ENCODE peak calls at places on chromosomes 1 and 21, in four cellular contexts. Q is heart left ventricle, W is cardiac muscle cell, A is tibial nerve. C is an unnamed sample. For H3K4me1, the result is how much of the 10 kb centered on the place peaks cover.

GRCh38 chr1:2322593-2323295 is 68.6 kb downstream of the MORN1 start:
- DNase-seq in Q (no peak), W (no peak), A (no peak), C (no peak)

GRCh38 chr1:212738330-212738729 is 38.7 kb upstream of the BATF3 start:
- DNase-seq in Q (no peak), W (no peak), A (no peak), C (no peak)

GRCh38 chr1:218942421-218942820 is 231.3 kb upstream of the LYPLAL1 start:
- DNase-seq in Q (no peak), W (no peak), A (no peak), C (no peak)

GRCh38 chr1:92188436-92189255 is 29.1 kb upstream of the C1orf146 start:
- DNase-seq in Q (no peak), W (no peak), A (no peak), C (no peak)

GRCh38 chr1:27928216-27928954 is 6.4 kb upstream of the SMPDL3B start:
- DNase-seq in Q (no peak), W (no peak), A (no peak), C (no peak)

GRCh38 chr1:224528900-224529299 is 87.2 kb upstream of the CNIH3 start:
- DNase-seq in Q (no peak), W (no peak), A (no peak), C (no peak)

GRCh38 chr1:11880911-11881748 is 22.4 kb upstream of the NPPB start:
- DNase-seq in Q (peak), W (peak), A (no peak), C (no peak)

GRCh38 chr21:44817914-44818635 is at the start of gene SUMO3:
- DNase-seq in Q (peak), W (peak), A (peak), C (no peak)

GRCh38 chr1:43000271-43000670 is 41.6 kb upstream of the SLC2A1 start:
- DNase-seq in Q (no peak), W (no peak), A (no peak), C (no peak)

GRCh38 chr1:19156676-19157075 is 53.4 kb downstream of the UBR4 start:
- DNase-seq in Q (no peak), W (no peak), A (no peak), C (no peak)

GRCh38 chr1:64183380-64183984 is 19.9 kb upstream of the UBE2U start:
- DNase-seq in Q (no peak), W (no peak), A (no peak), C (no peak)

GRCh38 chr1:235023197-235024044 is 105.2 kb downstream of the TOMM20 start:
- DNase-seq in Q (no peak), W (no peak), A (no peak), C (no peak)

GRCh38 chr1:205748398-205749093 is 1.4 kb downstream of the NUCKS1 start:
- DNase-seq in Q (no peak), W (peak), A (no peak), C (no peak)

GRCh38 chr1:147808025-147808424 is 47.6 kb upstream of the GJA5 start:
- DNase-seq in Q (no peak), W (no peak), A (no peak), C (no peak)

GRCh38 chr1:117059334-117059677 is 820 bp upstream of the TTF2 start:
- DNase-seq in Q (no peak), W (no peak), A (no peak), C (no peak)

GRCh38 chr1:32496127-32496526 is 31.3 kb downstream of the ZBTB8B start:
- DNase-seq in Q (no peak), W (no peak), A (no peak), C (no peak)

GRCh38 chr1:234965128-234965527 is 163.5 kb downstream of the TOMM20 start:
- DNase-seq in Q (no peak), W (no peak), A (no peak), C (no peak)

GRCh38 chr1:10679521-10680220 is 116.8 kb downstream of the CASZ1 start:
- DNase-seq in Q (no peak), W (peak), A (no peak), C (no peak)

GRCh38 chr1:185595835-185596667 is 138.1 kb upstream of the HMCN1 start:
- DNase-seq in Q (no peak), W (peak), A (no peak), C (no peak)

GRCh38 chr1:228181105-228181504 is 15.5 kb downstream of the IBA57 start:
- DNase-seq in Q (no peak), W (no peak), A (no peak), C (no peak)

GRCh38 chr1:200226268-200226968 is 183.4 kb downstream of the ZNF281 start:
- DNase-seq in Q (no peak), W (no peak), A (no peak), C (no peak)

GRCh38 chr1:30130106-30130505 is 593.3 kb downstream of the MATN1 start:
- DNase-seq in Q (no peak), W (no peak), A (no peak), C (no peak)

GRCh38 chr1:172870901-172871606 is 179.7 kb downstream of the TNFSF18 start:
- DNase-seq in Q (no peak), W (no peak), A (no peak), C (no peak)

GRCh38 chr1:247113094-247113497 is 8.9 kb upstream of the ZNF669 start:
- DNase-seq in Q (no peak), W (no peak), A (no peak), C (no peak)

GRCh38 chr21:34702341-34702807 is 33.6 kb downstream of the CLIC6 start:
- DNase-seq in Q (no peak), W (no peak), A (no peak), C (peak)

GRCh38 chr1:70003509-70003908 is 201.9 kb downstream of the LRRC40 start:
- DNase-seq in Q (no peak), W (no peak), A (no peak), C (no peak)

GRCh38 chr1:100430368-100430767 is 78.1 kb downstream of the CDC14A start:
- DNase-seq in Q (no peak), W (no peak), A (no peak), C (no peak)

GRCh38 chr1:8562222-8562621 is 244.3 kb downstream of the SLC45A1 start:
- DNase-seq in Q (no peak), W (no peak), A (no peak), C (no peak)

GRCh38 chr1:187847531-187847930 is 1018.8 kb downstream of the PLA2G4A start:
- DNase-seq in Q (no peak), W (no peak), A (no peak), C (no peak)

GRCh38 chr1:92315766-92316413 is 17.0 kb downstream of the RPAP2 start:
- DNase-seq in Q (no peak), W (no peak), A (no peak), C (no peak)

GRCh38 chr1:209655832-209656231 is 3.6 kb upstream of the LAMB3 start:
- DNase-seq in Q (no peak), W (no peak), A (no peak), C (no peak)

GRCh38 chr21:42120904-42121535 is 49.9 kb downstream of the UMODL1 start:
- DNase-seq in Q (no peak), W (no peak), A (no peak), C (no peak)

GRCh38 chr1:109802136-109802900 is 38.6 kb upstream of the EPS8L3 start:
- DNase-seq in Q (no peak), W (no peak), A (no peak), C (no peak)

DNA sequence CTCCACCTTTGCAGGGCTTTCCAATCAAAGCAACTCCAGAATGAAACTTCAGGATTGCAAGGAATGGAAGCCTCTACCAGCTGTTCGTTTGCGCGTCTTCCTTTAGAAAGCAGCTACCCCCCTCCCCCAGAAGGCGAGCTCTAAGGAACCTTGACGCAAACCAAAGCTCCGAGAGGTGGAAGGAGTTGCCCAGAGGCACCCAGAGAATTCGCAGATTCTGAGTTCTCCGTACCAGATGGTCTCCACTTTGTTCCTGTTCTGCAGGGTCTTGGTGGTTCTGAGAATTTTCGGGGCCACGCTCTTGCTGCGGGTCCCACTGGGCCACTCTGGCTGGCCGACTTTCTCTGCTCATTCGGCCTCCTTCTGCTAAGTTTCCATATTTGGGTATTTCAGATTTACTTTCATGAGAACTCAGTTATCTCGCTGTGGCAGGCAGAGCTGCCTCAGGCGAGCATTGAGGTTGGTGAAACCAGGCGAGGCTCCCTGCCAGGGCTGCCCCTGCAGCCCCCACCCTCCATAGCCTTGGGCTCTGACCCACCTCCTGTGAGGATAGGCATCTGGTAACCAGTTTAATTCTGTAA is 798 bp downstream of the TRAF5 start:
- DNase-seq in Q (no peak), W (peak), A (no peak), C (no peak)
- TF ChIP-seq CTCF in Q (no peak), W (no peak), A (no peak), C (no peak)

DNA sequence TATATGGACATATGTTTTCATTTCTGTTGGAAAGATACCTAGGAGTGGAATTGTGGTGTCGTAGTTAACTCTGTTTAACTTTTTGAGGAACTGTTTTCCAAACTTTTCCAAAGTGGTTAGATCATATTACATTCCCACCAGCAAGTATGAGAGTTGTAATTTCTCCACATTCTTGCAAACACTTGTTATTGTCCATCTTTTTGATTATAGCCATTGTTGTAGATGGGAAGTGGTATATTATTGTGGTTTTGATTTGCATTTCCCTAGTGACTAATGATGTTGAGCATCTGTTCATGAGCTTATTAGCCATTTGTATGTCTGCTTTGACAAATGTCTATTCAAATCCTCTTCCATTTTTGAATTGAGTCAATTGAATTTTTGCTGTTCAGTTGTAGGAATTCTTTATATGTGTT is 19.8 kb downstream of the CAMTA1 start:
- DNase-seq in Q (no peak), W (no peak), A (no peak), C (no peak)
- H3K4me1 ChIP-seq in Q (under half), W (half or more), A (under half), C (half or more)

GRCh38 chr1:160061376-160062100 is 8.4 kb downstream of the KCNJ10 start:
- DNase-seq in Q (no peak), W (peak), A (no peak), C (no peak)
- TF ChIP-seq CTCF in Q (no peak), W (no peak), A (no peak), C (no peak)

GRCh38 chr1:36741066-36741465 is 258.4 kb upstream of the CSF3R start:
- DNase-seq in Q (no peak), W (no peak), A (no peak), C (no peak)
- H3K4me1 ChIP-seq in Q (under half), W (under half), A (under half), C (under half)

GRCh38 chr1:165290143-165290542 is 66.4 kb downstream of the LMX1A start:
- DNase-seq in Q (no peak), W (no peak), A (no peak), C (no peak)
- TF ChIP-seq CTCF in Q (no peak), W (peak), A (no peak), C (no peak)

DNA sequence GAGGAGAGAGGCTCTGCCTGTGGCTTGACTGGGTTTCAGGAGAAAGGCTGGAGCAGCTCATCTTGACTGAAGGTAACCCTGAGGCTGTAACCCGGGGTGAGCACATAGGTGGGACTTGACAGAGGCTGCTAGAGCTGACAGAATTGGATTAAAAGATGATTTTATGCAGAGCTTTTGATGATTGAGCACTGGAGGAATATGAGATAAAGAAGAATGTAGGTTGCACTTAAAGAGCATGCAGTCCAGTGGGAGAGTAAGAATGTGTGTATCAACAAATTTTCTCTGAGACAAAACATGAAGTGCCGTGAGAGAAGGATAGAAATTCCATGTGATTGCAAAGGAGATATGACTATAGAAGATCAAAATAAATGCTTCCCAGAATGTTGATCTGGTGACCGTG is 17.4 kb downstream of the LAMC1 start:
- DNase-seq in Q (no peak), W (no peak), A (no peak), C (no peak)
- H3K4me1 ChIP-seq in Q (under half), W (under half), A (under half), C (under half)

DNA sequence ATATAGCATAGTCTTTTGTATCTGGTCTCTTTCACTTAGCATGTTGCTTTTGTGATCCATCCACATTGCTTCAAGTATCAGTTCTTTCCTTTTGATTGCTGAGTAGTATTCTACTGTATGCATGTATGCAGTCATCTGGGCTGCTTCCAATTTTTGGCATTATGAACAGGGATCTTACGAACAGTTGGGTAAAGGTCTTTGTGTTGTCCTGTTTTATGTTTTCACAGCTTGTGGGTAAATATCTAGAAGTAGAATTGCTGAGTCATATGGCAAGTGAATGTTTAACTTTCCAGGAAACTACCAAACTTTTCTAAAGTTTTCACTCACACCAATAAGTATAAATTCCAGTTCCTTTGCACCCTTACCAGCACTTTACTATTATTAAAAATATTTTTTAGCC is 60.9 kb downstream of the LHX4 start:
- DNase-seq in Q (no peak), W (no peak), A (no peak), C (no peak)
- TF ChIP-seq CTCF in Q (no peak), W (no peak), A (no peak), C (no peak)